ENCODE peak calls at places on chromosomes 13 and 19, in six cellular contexts. One of them, this sample, is unnamed.

GRCh38 chr13:91211548-91211947 is 135.9 kb upstream of the MIR17HG start:
- DNase-seq in GM12878: no peak
- DNase-seq in fibroblast of lung: no peak
- DNase-seq in PC-9: no peak
- DNase-seq in PC-3: no peak
- DNase-seq in astrocyte: no peak
- DNase-seq in this sample: no peak

GRCh38 chr19:6779204-6779603 is 6.7 kb downstream of the VAV1 start:
- DNase-seq in GM12878: no peak
- DNase-seq in PC-9: no peak
- DNase-seq in PC-3: no peak
- DNase-seq in astrocyte: no peak
- DNase-seq in fibroblast of lung: no peak
- DNase-seq in this sample: no peak

GRCh38 chr13:65965496-65965895 is 1264.6 kb downstream of the PCDH9 start:
- DNase-seq in PC-9: no peak
- DNase-seq in astrocyte: no peak
- DNase-seq in GM12878: no peak
- DNase-seq in PC-3: peak; percentile 29
- DNase-seq in fibroblast of lung: peak; percentile 33
- DNase-seq in this sample: no peak

GRCh38 chr19:28485300-28485699 is 727.7 kb downstream of the UQCRFS1 start:
- DNase-seq in astrocyte: no peak
- DNase-seq in PC-9: no peak
- DNase-seq in GM12878: no peak
- DNase-seq in fibroblast of lung: peak; percentile 12
- DNase-seq in PC-3: no peak
- DNase-seq in this sample: no peak

GRCh38 chr13:27796544-27797227 is 4.4 kb downstream of the GSX1 start:
- DNase-seq in astrocyte: no peak
- DNase-seq in PC-9: no peak
- DNase-seq in fibroblast of lung: no peak
- DNase-seq in PC-3: no peak
- DNase-seq in GM12878: no peak
- DNase-seq in this sample: no peak

GRCh38 chr13:110371550-110372465 is 64.7 kb downstream of the COL4A2 start:
- DNase-seq in GM12878: peak; percentile 40
- DNase-seq in PC-9: no peak
- DNase-seq in fibroblast of lung: no peak
- DNase-seq in PC-3: no peak
- DNase-seq in astrocyte: peak; percentile 59
- DNase-seq in this sample: no peak

GRCh38 chr13:33766724-33767123 is 51.2 kb upstream of the RFC3 start:
- DNase-seq in fibroblast of lung: no peak
- DNase-seq in PC-3: no peak
- DNase-seq in astrocyte: no peak
- DNase-seq in GM12878: no peak
- DNase-seq in PC-9: no peak
- DNase-seq in this sample: no peak

GRCh38 chr13:95197548-95197947 is 103.7 kb downstream of the ABCC4 start:
- DNase-seq in fibroblast of lung: no peak
- DNase-seq in GM12878: no peak
- DNase-seq in astrocyte: no peak
- DNase-seq in PC-3: no peak
- DNase-seq in PC-9: no peak
- DNase-seq in this sample: no peak

GRCh38 chr19:5298502-5298901 is 42.1 kb downstream of the PTPRS start:
- DNase-seq in GM12878: no peak
- DNase-seq in fibroblast of lung: no peak
- DNase-seq in PC-9: peak; percentile 78
- DNase-seq in PC-3: peak; percentile 94
- DNase-seq in astrocyte: no peak
- DNase-seq in this sample: no peak

GRCh38 chr13:20891768-20892167 is 10.8 kb downstream of the XPO4 start:
- DNase-seq in fibroblast of lung: no peak
- DNase-seq in GM12878: no peak
- DNase-seq in PC-3: no peak
- DNase-seq in PC-9: no peak
- DNase-seq in astrocyte: no peak
- DNase-seq in this sample: no peak

GRCh38 chr19:7918615-7919421 is 1.3 kb upstream of the SNAPC2 start:
- DNase-seq in fibroblast of lung: no peak
- DNase-seq in astrocyte: no peak
- DNase-seq in PC-3: no peak
- DNase-seq in PC-9: no peak
- DNase-seq in GM12878: no peak
- DNase-seq in this sample: no peak

GRCh38 chr19:7916137-7916907 is 1.7 kb downstream of the TGFBR3L start:
- DNase-seq in fibroblast of lung: no peak
- DNase-seq in PC-3: peak; percentile 42
- DNase-seq in astrocyte: no peak
- DNase-seq in PC-9: no peak
- DNase-seq in GM12878: no peak
- DNase-seq in this sample: no peak

GRCh38 chr19:7916908-7917291 is 2.3 kb downstream of the TGFBR3L start:
- DNase-seq in astrocyte: no peak
- DNase-seq in GM12878: no peak
- DNase-seq in PC-9: no peak
- DNase-seq in fibroblast of lung: no peak
- DNase-seq in PC-3: no peak
- DNase-seq in this sample: no peak

GRCh38 chr19:7915250-7916136 is 863 bp downstream of the TGFBR3L start:
- DNase-seq in PC-3: no peak
- DNase-seq in fibroblast of lung: no peak
- DNase-seq in GM12878: no peak
- DNase-seq in astrocyte: no peak
- DNase-seq in PC-9: no peak
- DNase-seq in this sample: no peak

GRCh38 chr19:7917292-7918061 is 2.7 kb upstream of the SNAPC2 start:
- DNase-seq in GM12878: no peak
- DNase-seq in PC-9: no peak
- DNase-seq in astrocyte: peak; percentile 19
- DNase-seq in fibroblast of lung: peak; percentile 61
- DNase-seq in PC-3: peak; percentile 75
- DNase-seq in this sample: no peak
- TF ChIP-seq CTCF in GM12878: peak; percentile 63
- TF ChIP-seq CTCF in PC-9: peak; percentile 55
- TF ChIP-seq CTCF in astrocyte: peak; percentile 10
- TF ChIP-seq CTCF in fibroblast of lung: peak; percentile 65
- TF ChIP-seq CTCF in PC-3: peak; percentile 76
- TF ChIP-seq CTCF in this sample: peak; percentile 64

GRCh38 chr13:109330941-109331340 is 455.4 kb downstream of the IRS2 start:
- DNase-seq in GM12878: no peak
- DNase-seq in PC-3: peak; percentile 7
- DNase-seq in astrocyte: peak; percentile 43
- DNase-seq in PC-9: peak; percentile 73
- DNase-seq in fibroblast of lung: peak; percentile 54
- DNase-seq in this sample: no peak
- TF ChIP-seq EZH2 in GM12878: no peak
- TF ChIP-seq EZH2 in PC-3: no peak
- TF ChIP-seq EZH2 in astrocyte: no peak
- TF ChIP-seq EZH2 in PC-9: no peak
- TF ChIP-seq EZH2 in fibroblast of lung: no peak
- TF ChIP-seq EZH2 in this sample: no peak

GRCh38 chr19:16527334-16527935 is 14.8 kb downstream of the CHERP start:
- DNase-seq in fibroblast of lung: no peak
- DNase-seq in astrocyte: no peak
- DNase-seq in GM12878: no peak
- DNase-seq in PC-3: no peak
- DNase-seq in PC-9: peak; percentile 45
- DNase-seq in this sample: no peak

GRCh38 chr19:16530540-16531379 is 11.5 kb downstream of the CHERP start:
- DNase-seq in PC-3: no peak
- DNase-seq in astrocyte: no peak
- DNase-seq in PC-9: no peak
- DNase-seq in GM12878: no peak
- DNase-seq in fibroblast of lung: no peak
- DNase-seq in this sample: no peak

GRCh38 chr19:16525751-16526481 is 16.3 kb downstream of the CHERP start:
- DNase-seq in PC-3: no peak
- DNase-seq in astrocyte: no peak
- DNase-seq in GM12878: no peak
- DNase-seq in PC-9: no peak
- DNase-seq in fibroblast of lung: no peak
- DNase-seq in this sample: no peak

GRCh38 chr19:16529466-16530144 is 12.6 kb downstream of the CHERP start:
- DNase-seq in PC-3: no peak
- DNase-seq in GM12878: no peak
- DNase-seq in astrocyte: no peak
- DNase-seq in fibroblast of lung: no peak
- DNase-seq in PC-9: no peak
- DNase-seq in this sample: no peak

DNA sequence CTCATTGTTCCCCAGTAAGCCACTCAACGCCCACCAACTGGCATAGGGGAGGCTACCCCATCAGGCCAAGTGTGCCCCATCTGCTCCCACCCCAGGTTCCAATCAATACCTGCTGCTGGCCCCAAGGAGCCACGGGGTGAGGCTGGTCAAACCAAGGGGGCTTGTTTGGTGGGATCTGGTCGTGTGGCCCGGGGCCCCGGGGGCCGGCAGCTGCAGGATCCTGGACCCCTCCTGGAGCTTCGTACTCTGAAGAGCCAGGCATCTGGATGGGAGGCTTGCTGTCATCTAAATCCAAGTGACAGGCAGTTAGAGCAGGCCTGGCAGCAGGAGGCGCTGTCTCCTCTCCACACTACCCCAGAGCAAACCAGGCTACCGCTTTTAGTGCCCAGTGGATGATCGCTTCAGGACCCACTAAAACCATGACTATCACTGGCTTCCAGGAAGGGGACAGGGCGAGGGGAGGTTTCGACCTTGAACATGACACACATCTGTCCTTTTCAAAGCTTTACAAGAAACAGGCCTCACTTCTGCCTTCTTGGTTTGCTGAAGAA is 14.2 kb downstream of the CHERP start:
- DNase-seq in PC-3: peak; percentile 25
- DNase-seq in PC-9: no peak
- DNase-seq in fibroblast of lung: peak; percentile 29
- DNase-seq in astrocyte: no peak
- DNase-seq in GM12878: no peak
- DNase-seq in this sample: no peak
- TF ChIP-seq CTCF in PC-3: peak; percentile 76
- TF ChIP-seq CTCF in PC-9: peak; percentile 58
- TF ChIP-seq CTCF in fibroblast of lung: peak; percentile 64
- TF ChIP-seq CTCF in astrocyte: peak; percentile 21
- TF ChIP-seq CTCF in GM12878: peak; percentile 77
- TF ChIP-seq CTCF in this sample: peak; percentile 45

DNA sequence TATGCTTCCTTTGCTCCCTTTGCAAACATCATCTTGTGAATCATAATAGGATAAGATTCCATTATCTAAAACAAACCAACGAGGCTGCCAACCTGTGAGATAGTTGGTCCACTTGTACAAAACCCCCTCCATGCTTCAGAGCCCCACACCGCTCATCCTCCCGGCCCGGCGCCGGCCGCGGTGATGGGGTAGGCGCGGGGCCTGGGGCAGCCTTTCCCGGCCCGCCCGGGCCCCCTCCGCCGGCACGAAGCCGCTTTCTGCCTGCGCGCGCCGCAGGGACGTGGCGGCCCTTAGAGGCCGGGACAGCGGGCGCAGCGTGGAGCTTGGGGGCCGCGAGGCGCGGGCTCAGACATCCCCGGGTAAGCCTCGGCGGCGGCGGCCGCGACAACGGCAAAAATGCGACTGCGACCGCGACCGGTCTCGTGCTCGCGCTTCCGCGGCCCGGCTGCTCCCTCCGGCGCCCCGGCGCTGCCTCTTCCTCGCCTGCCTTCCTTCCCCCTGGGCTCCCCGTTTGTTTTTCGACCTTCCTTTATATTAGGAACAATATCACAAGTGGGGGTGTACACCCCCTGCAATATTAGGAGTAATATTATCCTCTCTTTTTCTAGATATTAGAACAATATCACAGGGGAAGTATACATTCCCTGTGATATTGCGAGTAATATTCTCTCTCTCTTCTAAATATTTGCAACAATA is 54.0 kb upstream of the CEACAM21 start:
- DNase-seq in astrocyte: no peak
- DNase-seq in PC-9: no peak
- DNase-seq in fibroblast of lung: no peak
- DNase-seq in GM12878: no peak
- DNase-seq in PC-3: no peak
- DNase-seq in this sample: no peak
- TF ChIP-seq EZH2 in astrocyte: peak; percentile 87
- TF ChIP-seq EZH2 in PC-9: no peak
- TF ChIP-seq EZH2 in fibroblast of lung: peak; percentile 44
- TF ChIP-seq EZH2 in GM12878: no peak
- TF ChIP-seq EZH2 in PC-3: no peak
- TF ChIP-seq EZH2 in this sample: peak; percentile 78

GRCh38 chr19:30365121-30365800 is 6.9 kb upstream of the ZNF536 start:
- DNase-seq in PC-3: no peak
- DNase-seq in astrocyte: no peak
- DNase-seq in fibroblast of lung: no peak
- DNase-seq in PC-9: no peak
- DNase-seq in GM12878: no peak
- DNase-seq in this sample: no peak

GRCh38 chr19:30367421-30367820 is 4.8 kb upstream of the ZNF536 start:
- DNase-seq in astrocyte: no peak
- DNase-seq in PC-3: no peak
- DNase-seq in fibroblast of lung: no peak
- DNase-seq in GM12878: no peak
- DNase-seq in PC-9: no peak
- DNase-seq in this sample: no peak

GRCh38 chr19:30369833-30370232 is 2.4 kb upstream of the ZNF536 start:
- DNase-seq in astrocyte: no peak
- DNase-seq in PC-9: no peak
- DNase-seq in PC-3: no peak
- DNase-seq in fibroblast of lung: no peak
- DNase-seq in GM12878: no peak
- DNase-seq in this sample: no peak

GRCh38 chr19:30366282-30366681 is 5.9 kb upstream of the ZNF536 start:
- DNase-seq in PC-9: no peak
- DNase-seq in fibroblast of lung: no peak
- DNase-seq in GM12878: no peak
- DNase-seq in astrocyte: no peak
- DNase-seq in PC-3: no peak
- DNase-seq in this sample: no peak

DNA sequence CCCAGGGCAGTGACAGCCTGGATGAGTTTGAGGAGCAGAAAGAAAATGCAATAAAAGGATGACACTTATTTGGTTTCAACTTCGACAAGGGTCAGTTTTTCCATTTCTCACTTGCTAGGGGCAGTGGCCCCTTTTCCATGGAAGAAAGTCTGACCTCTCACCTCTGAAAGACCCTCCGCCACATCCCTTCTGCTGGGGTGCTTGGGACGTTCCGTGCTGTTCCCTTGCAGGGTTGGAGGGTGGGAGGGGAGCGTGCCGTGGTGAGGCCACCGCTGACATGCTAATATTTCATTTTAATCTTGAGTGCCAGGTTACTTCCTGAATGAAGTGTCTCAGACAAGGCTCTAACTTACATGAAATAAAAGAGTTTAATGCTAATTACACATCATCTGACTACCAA is 5.2 kb upstream of the ZNF536 start:
- DNase-seq in PC-9: no peak
- DNase-seq in fibroblast of lung: no peak
- DNase-seq in PC-3: no peak
- DNase-seq in astrocyte: no peak
- DNase-seq in GM12878: no peak
- DNase-seq in this sample: no peak
- TF ChIP-seq CTCF in PC-9: no peak
- TF ChIP-seq CTCF in fibroblast of lung: no peak
- TF ChIP-seq CTCF in PC-3: no peak
- TF ChIP-seq CTCF in astrocyte: no peak
- TF ChIP-seq CTCF in GM12878: no peak
- TF ChIP-seq CTCF in this sample: no peak